ENCODE peak calls at places on chromosomes 11 and 22, in ten cellular contexts. P is mammary epithelial cell; F is fibroblast of lung; J is adrenal gland; Z is left ventricle myocardium inferior; K is spleen; Y is Peyer's patch; G is CD4-positive, CD25-positive, alpha-beta regulatory T cell; S is H9; A is tibial nerve. U is an unnamed sample.

GRCh38 chr11:13347901-13348300 is 70.3 kb downstream of the BMAL1 start:
- DNase-seq in G (no peak), P (no peak), K (no peak), A (no peak), Y (no peak), Z (no peak), F (no peak), S (no peak), J (no peak), U (no peak)

GRCh38 chr11:85752890-85753581 is 57.9 kb downstream of the SYTL2 start:
- DNase-seq in G (peak; percentile 99), K (peak; percentile 80), J (peak; percentile 16), P (no peak), A (no peak), Y (no peak), F (no peak), Z (no peak), S (no peak), U (no peak)

GRCh38 chr11:71327156-71328085 is 75.0 kb upstream of the SHANK2 start:
- DNase-seq in J (no peak), F (no peak), K (peak; percentile 47), A (no peak), G (no peak), S (no peak), Y (peak; percentile 34), Z (no peak), P (no peak), U (no peak)

GRCh38 chr11:13140873-13141655 is 131.9 kb downstream of the RASSF10 start:
- DNase-seq in A (no peak), K (no peak), J (no peak), S (no peak), F (peak; percentile 78), Y (peak; percentile 52), Z (no peak), P (peak; percentile 92), G (no peak), U (no peak)

GRCh38 chr11:113874920-113875413 is 405 bp downstream of the USP28 start:
- DNase-seq in G (peak; percentile 75), P (peak; percentile 43), K (no peak), Z (no peak), Y (no peak), A (no peak), S (no peak), F (no peak), J (no peak), U (no peak)

GRCh38 chr11:110908401-110909106 is 196.3 kb upstream of the ARHGAP20 start:
- DNase-seq in A (no peak), G (peak; percentile 44), K (no peak), Z (no peak), J (no peak), S (no peak), P (peak; percentile 91), F (peak; percentile 97), Y (no peak), U (no peak)

GRCh38 chr11:45543808-45544422 is 121.5 kb downstream of the CHST1 start:
- DNase-seq in F (peak; percentile 2), S (peak; percentile 54), J (no peak), Y (no peak), P (no peak), G (peak; percentile 2), Z (no peak), A (no peak), K (no peak), U (no peak)

GRCh38 chr11:101915811-101916291 is 471 bp downstream of the ANGPTL5 start:
- DNase-seq in K (no peak), P (peak; percentile 33), F (peak; percentile 38), Z (no peak), Y (no peak), G (peak; percentile 4), J (no peak), A (no peak), S (no peak), U (no peak)

GRCh38 chr11:66880484-66881211 is 23.8 kb downstream of the LRFN4 start:
- DNase-seq in S (peak; percentile 62), F (peak; percentile 20), K (no peak), P (peak; percentile 92), Y (peak; percentile 47), A (no peak), G (peak; percentile 21), Z (no peak), J (no peak), U (no peak)

GRCh38 chr11:122852071-122852831 is 14.0 kb downstream of the CRTAM start:
- DNase-seq in Z (no peak), Y (no peak), F (peak; percentile 43), A (no peak), G (peak; percentile 53), P (peak; percentile 53), K (no peak), J (no peak), S (no peak), U (no peak)

GRCh38 chr11:9757809-9758675 is 94.2 kb downstream of the SWAP70 start:
- DNase-seq in Z (peak; percentile 90), A (peak; percentile 75), S (peak; percentile 80), K (peak; percentile 98), Y (peak; percentile 91), F (peak; percentile 67), J (peak; percentile 90), G (peak; percentile 91), P (peak; percentile 57), U (peak; percentile 45)

GRCh38 chr11:61370349-61371005 is 8.3 kb downstream of the TMEM138 start:
- DNase-seq in J (no peak), P (no peak), K (no peak), G (no peak), F (peak; percentile 45), A (no peak), Z (no peak), Y (no peak), S (no peak), U (no peak)
- H3K27ac ChIP-seq in J (peak overlapping the region; percentile 71), P (peak overlapping the region; percentile 93), K (peak overlapping the region; percentile 64), G (no peak overlapping the region), F (peak overlapping the region; percentile 92), A (no peak overlapping the region), Z (peak overlapping the region; percentile 53), Y (no peak overlapping the region), S (no peak overlapping the region), U (peak overlapping the region; percentile 79)

DNA sequence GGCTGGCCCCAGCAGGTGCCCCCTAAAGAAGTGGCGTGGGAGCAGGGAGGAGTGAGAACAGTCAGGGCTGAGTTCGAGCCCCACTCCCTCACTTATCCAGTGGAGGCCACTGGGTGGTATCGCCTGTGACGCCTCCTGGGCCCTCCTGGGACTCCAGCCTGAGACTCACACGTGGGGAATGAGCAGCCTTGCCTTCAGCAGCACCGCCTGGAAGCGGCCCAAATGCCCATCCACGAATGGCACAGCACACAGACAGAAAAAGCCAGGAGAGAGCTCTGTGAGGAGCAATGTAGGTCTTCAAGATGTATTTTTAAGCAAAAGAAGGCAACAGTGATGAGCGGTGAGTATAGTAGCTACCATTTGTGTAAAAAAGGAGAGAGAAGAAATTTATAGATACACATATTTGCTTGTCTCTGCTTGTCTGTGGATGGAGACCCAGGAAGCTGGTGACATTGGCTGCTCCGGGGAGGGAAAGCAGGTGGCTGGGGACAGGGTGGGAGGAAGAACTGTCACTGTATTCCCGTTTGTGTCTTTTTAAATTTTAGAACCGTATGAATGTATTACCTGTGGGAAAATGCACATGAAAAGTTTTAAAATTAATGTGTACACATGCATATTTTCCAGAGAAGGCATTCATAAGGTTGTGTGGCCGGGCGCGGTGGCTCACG is 13.2 kb downstream of the KCNJ4 start:
- DNase-seq in K (no peak), F (no peak), J (no peak), Z (no peak), A (no peak), P (no peak), G (no peak), S (no peak), Y (no peak), U (no peak)
- H3K4me1 ChIP-seq in K (no peaks in the 10 kb centered on the region), F (no peaks in the 10 kb centered on the region), J (no peaks in the 10 kb centered on the region), Z (peaks cover 43% of the 10 kb centered on the region), A (no peaks in the 10 kb centered on the region), P (no peaks in the 10 kb centered on the region), G (no peaks in the 10 kb centered on the region), S (no peaks in the 10 kb centered on the region), Y (no peaks in the 10 kb centered on the region), U (no peaks in the 10 kb centered on the region)

GRCh38 chr22:47266329-47266728 is 503.9 kb downstream of the TBC1D22A start:
- DNase-seq in P (no peak), J (no peak), Z (no peak), A (no peak), Y (no peak), S (no peak), K (no peak), G (no peak), F (no peak), U (no peak)
- H3K9me3 ChIP-seq in P (peaks cover 38% of the 10 kb centered on the region), J (no peaks in the 10 kb centered on the region), Z (peaks cover 15% of the 10 kb centered on the region), A (no peaks in the 10 kb centered on the region), Y (no peaks in the 10 kb centered on the region), S (peaks cover 91% of the 10 kb centered on the region), K (peaks cover 9% of the 10 kb centered on the region), G (no peaks in the 10 kb centered on the region), F (no peaks in the 10 kb centered on the region), U (peaks cover 5% of the 10 kb centered on the region)

GRCh38 chr22:17941501-17942406 is 82.6 kb downstream of the MICAL3 start:
- DNase-seq in G (no peak), J (no peak), P (no peak), S (no peak), A (no peak), Z (no peak), K (no peak), F (no peak), Y (peak; percentile 29), U (no peak)
- H3K27ac ChIP-seq in G (no peak overlapping the region), J (no peak overlapping the region), P (no peak overlapping the region), S (no peak overlapping the region), A (no peak overlapping the region), Z (peak overlapping the region; percentile 85), K (no peak overlapping the region), F (no peak overlapping the region), Y (no peak overlapping the region), U (no peak overlapping the region)

DNA sequence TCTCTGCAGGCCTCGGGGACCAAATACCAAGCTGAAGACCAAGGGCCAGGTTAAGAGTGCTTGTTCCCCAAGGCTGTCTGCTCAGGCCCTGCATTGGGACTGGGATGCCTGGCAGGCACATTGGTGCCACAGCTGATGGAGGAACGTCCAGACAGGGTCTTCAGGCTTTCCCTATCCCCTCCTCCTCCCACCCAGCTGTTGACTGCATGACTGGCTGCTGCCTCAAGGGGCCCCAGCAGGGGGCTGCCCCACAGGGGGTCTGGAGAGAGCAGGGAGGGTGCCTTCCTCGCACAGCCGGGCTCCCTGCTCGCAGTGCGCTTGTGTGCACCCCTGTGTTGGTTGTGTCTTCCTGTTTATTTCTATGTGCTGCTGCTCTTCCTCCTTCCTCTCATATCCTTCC is 9.9 kb downstream of the RCOR2 start:
- DNase-seq in G (no peak), K (no peak), F (no peak), J (no peak), P (no peak), A (no peak), S (no peak), Y (no peak), Z (no peak), U (no peak)
- H3K4me1 ChIP-seq in G (no peaks in the 10 kb centered on the region), K (peaks cover 36% of the 10 kb centered on the region), F (peaks cover 3% of the 10 kb centered on the region), J (peaks cover 12% of the 10 kb centered on the region), P (no peaks in the 10 kb centered on the region), A (no peaks in the 10 kb centered on the region), S (no peaks in the 10 kb centered on the region), Y (no peaks in the 10 kb centered on the region), Z (peaks cover 40% of the 10 kb centered on the region), U (no peaks in the 10 kb centered on the region)

GRCh38 chr11:108645956-108646355 is 18.9 kb upstream of the DDX10 start:
- DNase-seq in Y (no peak), J (no peak), P (no peak), K (no peak), S (no peak), G (no peak), Z (no peak), A (no peak), F (no peak), U (no peak)
- H3K9me3 ChIP-seq in Y (no peaks in the 10 kb centered on the region), J (no peaks in the 10 kb centered on the region), P (no peaks in the 10 kb centered on the region), K (no peaks in the 10 kb centered on the region), S (peaks cover 6% of the 10 kb centered on the region), G (no peaks in the 10 kb centered on the region), Z (no peaks in the 10 kb centered on the region), A (no peaks in the 10 kb centered on the region), F (no peaks in the 10 kb centered on the region), U (no peaks in the 10 kb centered on the region)

U was measured in esophagus squamous epithelium.